ENCODE peak calls at places on chromosomes 1 and 21, in ten cellular contexts. I is HCT116, X is sigmoid colon, L is left ventricle myocardium inferior, W is tibial nerve, U is HL-60, Y is pancreas, G is brain microvascular endothelial cell, S is kidney epithelial cell, E is astrocyte. M is an unnamed sample.

GRCh38 chr1:84871181-84871580 is 21.8 kb downstream of the LPAR3 start:
- DNase-seq in I (no peak), X (no peak), L (no peak), W (no peak), U (no peak), Y (no peak), G (no peak), S (no peak), E (no peak), M (no peak)

GRCh38 chr1:160209656-160210046 is 4.5 kb downstream of the PEA15 start:
- DNase-seq in I (no peak), X (no peak), L (peak), W (no peak), U (no peak), Y (no peak), G (no peak), S (no peak), E (no peak), M (no peak)

GRCh38 chr1:40736085-40736531 is 44.6 kb downstream of the NFYC start:
- DNase-seq in I (no peak), X (no peak), L (no peak), W (no peak), U (no peak), Y (no peak), G (peak), S (peak), E (peak), M (no peak)

GRCh38 chr1:145792484-145792883 is 31.4 kb downstream of the RNF115 start:
- DNase-seq in I (no peak), X (no peak), L (no peak), W (no peak), U (no peak), Y (no peak), G (no peak), S (no peak), E (no peak), M (no peak)

GRCh38 chr1:46718340-46718726 is 581 bp downstream of the EFCAB14 start:
- DNase-seq in I (no peak), X (no peak), L (no peak), W (no peak), U (peak), Y (no peak), G (no peak), S (no peak), E (no peak), M (no peak)

GRCh38 chr1:180912211-180912800 is 391 bp upstream of the KIAA1614 start:
- DNase-seq in I (no peak), X (peak), L (no peak), W (no peak), U (no peak), Y (no peak), G (no peak), S (no peak), E (peak), M (no peak)

GRCh38 chr1:228063251-228064191 is 19.0 kb upstream of the ARF1 start:
- DNase-seq in I (no peak), X (peak), L (no peak), W (no peak), U (no peak), Y (no peak), G (no peak), S (no peak), E (no peak), M (no peak)

GRCh38 chr1:62386351-62387121 is 50.3 kb upstream of the USP1 start:
- DNase-seq in I (no peak), X (no peak), L (no peak), W (no peak), U (no peak), Y (no peak), G (no peak), S (no peak), E (peak), M (no peak)

GRCh38 chr1:206941766-206942418 is 4.4 kb downstream of the PIGR start:
- DNase-seq in I (no peak), X (no peak), L (no peak), W (no peak), U (no peak), Y (peak), G (no peak), S (peak), E (no peak), M (no peak)

GRCh38 chr1:177302365-177303044 is 131.7 kb downstream of the BRINP2 start:
- DNase-seq in I (no peak), X (no peak), L (peak), W (no peak), U (no peak), Y (no peak), G (no peak), S (no peak), E (no peak), M (no peak)

GRCh38 chr1:201714542-201715276 is 114.2 kb upstream of the IPO9 start:
- DNase-seq in I (peak), X (peak), L (peak), W (peak), U (no peak), Y (peak), G (peak), S (peak), E (peak), M (no peak)

GRCh38 chr1:4585216-4585615 is 69.2 kb upstream of the AJAP1 start:
- DNase-seq in I (no peak), X (no peak), L (no peak), W (no peak), U (peak), Y (no peak), G (no peak), S (no peak), E (no peak), M (no peak)

GRCh38 chr1:55143686-55144085 is 71.5 kb downstream of the USP24 start:
- DNase-seq in I (peak), X (no peak), L (no peak), W (no peak), U (no peak), Y (no peak), G (no peak), S (no peak), E (no peak), M (no peak)

GRCh38 chr1:225601902-225602589 is 50.9 kb downstream of the ENAH start:
- DNase-seq in I (no peak), X (no peak), L (no peak), W (no peak), U (no peak), Y (no peak), G (no peak), S (no peak), E (no peak), M (no peak)

GRCh38 chr21:40685121-40685630 is 161.8 kb downstream of the DSCAM start:
- DNase-seq in I (no peak), X (no peak), L (peak), W (no peak), U (no peak), Y (no peak), G (no peak), S (no peak), E (no peak), M (no peak)

GRCh38 chr1:31617917-31618746 is 643 bp downstream of the HCRTR1 start:
- DNase-seq in I (no peak), X (no peak), L (peak), W (no peak), U (peak), Y (no peak), G (no peak), S (no peak), E (no peak), M (no peak)

GRCh38 chr1:24927473-24927872 is 2.6 kb downstream of the RUNX3 start:
- DNase-seq in I (no peak), X (no peak), L (no peak), W (no peak), U (no peak), Y (no peak), G (no peak), S (no peak), E (no peak), M (no peak)

GRCh38 chr1:36864182-36865079 is 169.9 kb downstream of the GRIK3 start:
- DNase-seq in I (peak), X (no peak), L (no peak), W (no peak), U (peak), Y (no peak), G (no peak), S (no peak), E (no peak), M (peak)

GRCh38 chr1:108598340-108598739 is 38.4 kb downstream of the EEIG2 start:
- DNase-seq in I (no peak), X (no peak), L (no peak), W (no peak), U (no peak), Y (no peak), G (no peak), S (no peak), E (peak), M (no peak)

GRCh38 chr1:115107501-115108260 is 18.4 kb upstream of the TSPAN2 start:
- DNase-seq in I (no peak), X (no peak), L (no peak), W (no peak), U (peak), Y (no peak), G (no peak), S (no peak), E (peak), M (no peak)

GRCh38 chr1:244302889-244303609 is 148.7 kb downstream of the ADSS2 start:
- DNase-seq in I (peak), X (no peak), L (no peak), W (no peak), U (no peak), Y (no peak), G (peak), S (peak), E (peak), M (no peak)

GRCh38 chr1:64962447-64962846 is 3.9 kb downstream of the JAK1 start:
- DNase-seq in I (no peak), X (no peak), L (no peak), W (no peak), U (peak), Y (no peak), G (no peak), S (peak), E (no peak), M (peak)

GRCh38 chr21:26843912-26844257 is 1.3 kb downstream of the ADAMTS1 start:
- DNase-seq in I (no peak), X (no peak), L (no peak), W (no peak), U (no peak), Y (no peak), G (peak), S (no peak), E (peak), M (peak)

GRCh38 chr1:23673086-23673813 is 18.4 kb upstream of the RPL11 start:
- DNase-seq in I (no peak), X (no peak), L (no peak), W (no peak), U (no peak), Y (peak), G (peak), S (no peak), E (peak), M (peak)

GRCh38 chr1:156510709-156511108 is 10.1 kb upstream of the MEF2D start:
- DNase-seq in I (no peak), X (peak), L (peak), W (peak), U (no peak), Y (no peak), G (no peak), S (no peak), E (peak), M (no peak)

GRCh38 chr1:119974013-119974412 is 77.7 kb upstream of the ADAM30 start:
- DNase-seq in I (no peak), X (no peak), L (no peak), W (no peak), U (no peak), Y (no peak), G (no peak), S (no peak), E (no peak), M (no peak)

GRCh38 chr1:62541048-62541447 is 56.3 kb upstream of the ANGPTL3 start:
- DNase-seq in I (no peak), X (no peak), L (no peak), W (no peak), U (no peak), Y (no peak), G (no peak), S (no peak), E (no peak), M (no peak)

GRCh38 chr1:41572224-41572623 is 87.7 kb upstream of the EDN2 start:
- DNase-seq in I (no peak), X (no peak), L (no peak), W (no peak), U (no peak), Y (no peak), G (no peak), S (no peak), E (no peak), M (no peak)

GRCh38 chr1:85576642-85577420 is 3.7 kb upstream of the CCN1 start:
- DNase-seq in I (peak), X (peak), L (peak), W (peak), U (peak), Y (peak), G (peak), S (no peak), E (peak), M (no peak)

GRCh38 chr21:41043008-41043407 is 125.0 kb upstream of the BACE2 start:
- DNase-seq in I (no peak), X (no peak), L (no peak), W (no peak), U (no peak), Y (no peak), G (no peak), S (no peak), E (no peak), M (no peak)

GRCh38 chr1:7617826-7618225 is 153.3 kb upstream of the VAMP3 start:
- DNase-seq in I (no peak), X (peak), L (no peak), W (no peak), U (no peak), Y (no peak), G (no peak), S (no peak), E (no peak), M (no peak)

GRCh38 chr1:8055973-8056372 is 29.9 kb upstream of the ERRFI1 start:
- DNase-seq in I (peak), X (peak), L (no peak), W (no peak), U (no peak), Y (no peak), G (peak), S (no peak), E (peak), M (no peak)

GRCh38 chr1:162389021-162389818 is 7.7 kb downstream of the C1orf226 start:
- DNase-seq in I (no peak), X (no peak), L (no peak), W (no peak), U (peak), Y (no peak), G (no peak), S (peak), E (peak), M (peak)

GRCh38 chr1:8061673-8062386 is 35.7 kb upstream of the ERRFI1 start:
- DNase-seq in I (no peak), X (no peak), L (no peak), W (no peak), U (no peak), Y (no peak), G (peak), S (no peak), E (peak), M (no peak)

GRCh38 chr1:243917177-243917862 is 67.3 kb upstream of the AKT3 start:
- DNase-seq in I (no peak), X (peak), L (peak), W (no peak), U (no peak), Y (no peak), G (peak), S (no peak), E (peak), M (no peak)

GRCh38 chr21:38591138-38591537 is 92.9 kb upstream of the ERG start:
- DNase-seq in I (no peak), X (no peak), L (no peak), W (no peak), U (no peak), Y (no peak), G (no peak), S (no peak), E (no peak), M (no peak)
- H3K4me3 ChIP-seq in I (no peak), X (no peak), L (no peak), W (no peak), U (no peak), Y (no peak), G (no peak), S (no peak), E (no peak), M (no peak)

DNA sequence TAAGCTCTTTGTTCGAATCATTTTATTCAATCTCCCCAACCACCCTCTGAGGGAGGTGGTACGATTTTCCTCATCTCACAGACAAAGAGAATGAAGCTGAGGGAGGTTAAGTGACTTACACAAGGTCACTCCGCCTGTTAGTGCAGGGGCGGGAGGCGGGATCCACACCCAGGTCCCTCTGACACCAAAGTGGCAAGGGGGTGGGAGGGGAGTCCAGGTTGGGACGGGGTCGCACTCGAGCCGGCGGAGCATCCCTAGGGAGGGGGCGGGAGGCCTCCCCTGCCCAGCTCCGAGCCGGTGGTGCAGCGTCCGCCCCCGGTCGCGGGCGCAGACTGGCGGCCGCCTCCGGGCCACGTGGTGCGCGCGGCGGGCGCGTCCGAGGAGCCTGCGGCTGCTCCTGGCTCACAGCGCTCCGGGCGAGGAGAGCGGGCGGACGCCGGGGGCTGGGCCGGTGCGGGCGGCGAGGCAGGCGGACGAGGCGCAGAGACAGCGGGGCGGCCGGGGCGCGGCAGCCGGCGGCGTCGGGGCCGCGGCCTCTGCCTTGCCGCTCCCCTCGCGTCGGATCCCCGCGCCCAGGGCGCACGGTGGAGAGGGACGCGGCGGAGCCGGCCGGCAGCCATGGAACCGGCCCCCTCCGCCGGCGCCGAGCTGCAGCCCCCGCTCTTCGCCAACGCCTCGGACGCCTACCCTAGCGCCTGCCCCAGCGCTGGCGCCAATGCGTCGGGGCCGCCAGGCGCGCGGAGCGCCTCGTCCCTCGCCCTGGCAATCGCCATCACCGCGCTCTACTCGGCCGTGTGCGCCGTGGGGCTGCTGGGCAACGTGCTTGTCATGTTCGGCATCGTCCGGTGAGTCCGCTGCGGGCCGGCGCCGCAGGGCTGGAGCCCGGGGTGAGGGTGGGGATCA is at the start of gene OPRD1:
- DNase-seq in I (no peak), X (no peak), L (no peak), W (no peak), U (no peak), Y (no peak), G (no peak), S (no peak), E (no peak), M (no peak)
- H3K4me3 ChIP-seq in I (no peak), X (no peak), L (no peak), W (no peak), U (no peak), Y (no peak), G (no peak), S (no peak), E (no peak), M (no peak)

DNA sequence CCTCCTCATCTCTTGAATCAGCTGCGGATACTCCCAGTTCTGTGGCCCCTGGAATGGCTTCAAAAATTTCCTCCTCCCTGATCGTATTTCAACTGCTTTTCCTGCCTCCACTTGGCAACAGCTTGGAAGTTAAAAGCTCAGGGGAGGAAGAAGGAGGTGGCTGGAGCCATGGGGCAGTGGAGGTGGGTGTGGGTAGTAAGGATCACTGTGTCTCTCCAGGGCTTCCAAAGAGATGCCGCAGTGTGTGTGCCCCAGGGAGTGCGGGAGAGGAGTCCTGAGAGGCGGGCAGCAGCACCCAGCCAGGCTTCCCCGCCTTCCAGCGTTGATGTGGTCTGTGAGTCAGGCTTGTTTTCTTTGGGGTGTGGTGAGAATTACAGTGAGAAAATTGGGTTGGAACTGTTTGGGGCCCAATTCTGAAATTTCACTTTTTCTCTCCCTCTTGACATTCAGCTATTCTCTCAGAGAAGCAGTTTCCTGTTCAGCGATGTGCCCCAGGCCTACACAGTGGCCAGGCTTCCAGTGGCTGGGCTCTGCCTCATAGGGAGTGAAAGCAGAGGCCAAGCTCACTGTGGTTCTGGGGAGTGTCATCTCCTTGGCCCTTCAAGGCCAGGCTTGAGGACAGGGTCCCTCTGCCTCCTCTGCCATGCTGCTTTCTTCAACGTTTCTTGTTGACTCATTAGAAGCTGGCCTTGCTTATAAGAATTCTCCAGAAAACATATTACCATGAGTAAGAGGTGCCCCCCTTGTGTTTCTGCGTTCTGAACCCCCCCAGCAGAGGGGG is 69.0 kb downstream of the PGM1 start:
- DNase-seq in I (peak), X (peak), L (peak), W (peak), U (no peak), Y (peak), G (peak), S (no peak), E (peak), M (no peak)
- H3K4me3 ChIP-seq in I (peak), X (no peak), L (no peak), W (no peak), U (no peak), Y (no peak), G (no peak), S (no peak), E (no peak), M (no peak)

DNA sequence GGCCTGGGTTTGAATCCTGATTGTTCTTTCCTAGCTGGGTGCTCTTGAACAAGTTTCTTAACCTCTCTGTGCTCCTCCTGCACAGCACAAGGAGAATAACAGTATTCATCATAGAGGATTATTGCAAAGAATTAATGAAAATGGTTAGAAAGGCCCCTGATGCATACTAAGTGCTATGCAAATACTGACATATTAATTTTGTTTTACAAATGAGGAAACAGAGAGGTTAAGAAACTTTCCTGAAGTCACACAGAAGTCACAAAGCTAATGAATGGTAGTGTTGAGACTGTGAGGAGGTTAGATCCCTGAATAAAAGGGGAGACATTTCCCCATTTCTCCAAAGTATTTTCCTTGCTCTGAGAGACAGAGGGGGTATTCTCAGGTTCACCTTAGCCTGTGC is 99.0 kb downstream of the KCNJ6 start:
- DNase-seq in I (no peak), X (no peak), L (no peak), W (no peak), U (no peak), Y (no peak), G (no peak), S (no peak), E (no peak), M (no peak)
- H3K4me3 ChIP-seq in I (no peak), X (no peak), L (no peak), W (no peak), U (no peak), Y (no peak), G (no peak), S (no peak), E (no peak), M (no peak)

DNA sequence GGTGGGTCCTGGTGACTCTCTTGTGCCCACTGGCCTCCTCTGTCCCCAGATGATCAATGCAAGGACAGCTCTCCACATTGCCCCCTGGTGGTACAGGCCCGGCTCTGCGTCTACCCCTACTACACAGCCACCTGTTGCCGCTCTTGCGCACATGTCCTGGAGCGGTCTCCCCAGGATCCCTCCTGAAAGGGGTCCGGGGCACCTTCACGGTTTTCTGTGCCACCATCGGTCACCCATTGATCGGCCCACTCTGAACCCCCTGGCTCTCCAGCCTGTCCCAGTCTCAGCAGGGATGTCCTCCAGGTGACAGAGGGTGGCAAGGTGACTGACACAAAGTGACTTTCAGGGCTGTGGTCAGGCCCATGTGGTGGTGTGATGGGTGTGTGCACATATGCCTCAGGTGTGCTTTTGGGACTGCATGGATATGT is 10.8 kb downstream of the ADAMTSL4 start:
- DNase-seq in I (peak), X (peak), L (peak), W (peak), U (peak), Y (peak), G (no peak), S (no peak), E (no peak), M (no peak)
- H3K4me3 ChIP-seq in I (no peak), X (peak), L (peak), W (peak), U (no peak), Y (no peak), G (no peak), S (no peak), E (no peak), M (no peak)

M was measured in Jurkat, Clone E6-1.